ENCODE peak calls at places on chromosomes 13 and 19, in eight cellular contexts. Z is lung; S is LHCN-M2; R is stimulated activated CD4-positive, alpha-beta T cell treated with anti-CD3 and anti-CD28 coated beads, Interleukin-4, amount 100 ng/mL, for 24 hours; C is tibial artery; I is activated CD4-positive, alpha-beta T cell treated with anti-CD3 and anti-CD28 coated beads, Interleukin-2, amount 50 U/mL, for 48 hours; X is non-pigmented ciliary epithelial cell; P is ascending aorta. D is an unnamed sample.

GRCh38 chr13:62088155-62088554 is 672.5 kb upstream of the PCDH20 start:
- DNase-seq in X (no peak), P (no peak), C (no peak), R (no peak), Z (no peak), S (no peak), I (no peak), D (no peak)

GRCh38 chr13:48909088-48909389 is 66.7 kb upstream of the FNDC3A start:
- DNase-seq in S (no peak), C (no peak), P (no peak), I (no peak), Z (no peak), X (no peak), R (no peak), D (peak; percentile 90)

GRCh38 chr13:58946274-58946673 is 1217.5 kb downstream of the DIAPH3 start:
- DNase-seq in Z (no peak), I (no peak), C (no peak), X (no peak), P (no peak), S (no peak), R (no peak), D (no peak)

GRCh38 chr13:66751691-66752090 is 478.4 kb downstream of the PCDH9 start:
- DNase-seq in I (no peak), R (no peak), X (no peak), C (no peak), S (no peak), P (no peak), Z (no peak), D (no peak)

GRCh38 chr13:93769607-93770006 is 543.0 kb downstream of the GPC6 start:
- DNase-seq in I (no peak), C (no peak), Z (no peak), P (no peak), S (no peak), X (no peak), R (no peak), D (no peak)

GRCh38 chr19:41997121-41997850 is 3.3 kb upstream of the ATP1A3 start:
- DNase-seq in X (no peak), C (no peak), Z (no peak), P (no peak), I (peak; percentile 53), S (peak; percentile 15), R (peak; percentile 46), D (peak; percentile 24)

GRCh38 chr13:84524586-84524985 is 642.3 kb upstream of the SLITRK1 start:
- DNase-seq in Z (no peak), R (no peak), X (no peak), C (no peak), I (no peak), S (peak; percentile 9), P (no peak), D (no peak)

GRCh38 chr19:4717191-4717965 is 6.3 kb downstream of the DPP9 start:
- DNase-seq in C (no peak), I (no peak), P (no peak), S (peak; percentile 91), R (no peak), X (peak; percentile 91), Z (peak; percentile 73), D (no peak)

GRCh38 chr13:38002596-38002995 is 133.0 kb upstream of the TRPC4 start:
- DNase-seq in R (no peak), P (no peak), X (no peak), S (no peak), I (no peak), Z (no peak), C (no peak), D (no peak)

D was measured in prostate gland.